ENCODE peak calls at places on chromosome 11, in nine cellular contexts. K is epithelial cell of esophagus, R is astrocyte of the spinal cord, C is ovary, N is stomach, A is GM12865, B is A549, U is psoas muscle, G is lower lobe of right lung. F is an unnamed sample.

GRCh38 chr11:20368441-20368840 is 4.9 kb downstream of the HTATIP2 start:
- DNase-seq in K (peak; percentile 81), R (no peak), C (no peak), N (no peak), A (no peak), B (no peak), U (no peak), G (no peak), F (peak; percentile 77)

GRCh38 chr11:96200243-96200642 is 142.8 kb downstream of the MAML2 start:
- DNase-seq in K (no peak), R (peak; percentile 81), C (no peak), N (no peak), A (no peak), B (peak; percentile 19), U (no peak), G (no peak), F (peak; percentile 51)

GRCh38 chr11:95450547-95451123 is 219.6 kb upstream of the SESN3 start:
- DNase-seq in K (no peak), R (peak; percentile 64), C (no peak), N (no peak), A (no peak), B (no peak), U (no peak), G (no peak), F (no peak)

GRCh38 chr11:84720706-84721402 is 906.3 kb downstream of the DLG2 start:
- DNase-seq in K (no peak), R (peak; percentile 6), C (peak; percentile 30), N (no peak), A (no peak), B (no peak), U (peak; percentile 29), G (peak; percentile 51), F (no peak)

GRCh38 chr11:19691815-19692214 is 20.8 kb upstream of the NAV2 start:
- DNase-seq in K (no peak), R (no peak), C (no peak), N (no peak), A (no peak), B (no peak), U (no peak), G (no peak), F (no peak)

GRCh38 chr11:75668508-75669297 is at the start of gene MAP6:
- DNase-seq in K (peak; percentile 53), R (peak; percentile 10), C (no peak), N (no peak), A (peak; percentile 14), B (peak; percentile 21), U (peak; percentile 20), G (no peak), F (peak; percentile 39)

GRCh38 chr11:911031-911889 is 650 bp upstream of the CHID1 start:
- DNase-seq in K (peak; percentile 42), R (peak; percentile 73), C (peak; percentile 46), N (peak; percentile 42), A (peak; percentile 55), B (peak; percentile 35), U (peak; percentile 64), G (peak; percentile 74), F (peak; percentile 28)

GRCh38 chr11:103968685-103969084 is 67.8 kb upstream of the DDI1 start:
- DNase-seq in K (no peak), R (no peak), C (no peak), N (no peak), A (no peak), B (no peak), U (no peak), G (no peak), F (no peak)

GRCh38 chr11:63599211-63600122 is 14.8 kb downstream of the PLAAT3 start:
- DNase-seq in K (peak; percentile 87), R (peak; percentile 49), C (no peak), N (no peak), A (no peak), B (peak; percentile 76), U (no peak), G (no peak), F (peak; percentile 46)

GRCh38 chr11:74024630-74025029 is 15.7 kb upstream of the UCP3 start:
- DNase-seq in K (peak; percentile 75), R (peak; percentile 87), C (peak; percentile 64), N (peak; percentile 40), A (no peak), B (no peak), U (peak; percentile 83), G (peak; percentile 64), F (peak; percentile 53)

GRCh38 chr11:46389450-46390330 is 1.9 kb downstream of the CHRM4 start:
- DNase-seq in K (peak; percentile 72), R (peak; percentile 61), C (peak; percentile 59), N (peak; percentile 73), A (peak; percentile 73), B (peak; percentile 82), U (peak; percentile 66), G (peak; percentile 82), F (peak; percentile 75)

GRCh38 chr11:105490333-105490732 is 119.5 kb upstream of the GRIA4 start:
- DNase-seq in K (no peak), R (no peak), C (no peak), N (no peak), A (no peak), B (no peak), U (no peak), G (no peak), F (no peak)

GRCh38 chr11:86335131-86335768 is 33.2 kb downstream of the HIKESHI start:
- DNase-seq in K (peak; percentile 74), R (no peak), C (no peak), N (no peak), A (no peak), B (no peak), U (no peak), G (no peak), F (no peak)

GRCh38 chr11:78941226-78941851 is 366.7 kb upstream of the NARS2 start:
- DNase-seq in K (no peak), R (no peak), C (no peak), N (no peak), A (no peak), B (no peak), U (no peak), G (peak; percentile 45), F (no peak)

GRCh38 chr11:46305295-46305694 is 27.8 kb downstream of the CREB3L1 start:
- DNase-seq in K (peak; percentile 65), R (no peak), C (no peak), N (no peak), A (peak; percentile 40), B (no peak), U (no peak), G (no peak), F (no peak)

GRCh38 chr11:14967581-14968214 is 4.5 kb downstream of the CALCA start:
- DNase-seq in K (no peak), R (no peak), C (no peak), N (no peak), A (no peak), B (no peak), U (no peak), G (no peak), F (no peak)

GRCh38 chr11:90916706-90917105 is 693.9 kb upstream of the CHORDC1 start:
- DNase-seq in K (peak; percentile 67), R (no peak), C (no peak), N (no peak), A (no peak), B (no peak), U (no peak), G (no peak), F (no peak)

DNA sequence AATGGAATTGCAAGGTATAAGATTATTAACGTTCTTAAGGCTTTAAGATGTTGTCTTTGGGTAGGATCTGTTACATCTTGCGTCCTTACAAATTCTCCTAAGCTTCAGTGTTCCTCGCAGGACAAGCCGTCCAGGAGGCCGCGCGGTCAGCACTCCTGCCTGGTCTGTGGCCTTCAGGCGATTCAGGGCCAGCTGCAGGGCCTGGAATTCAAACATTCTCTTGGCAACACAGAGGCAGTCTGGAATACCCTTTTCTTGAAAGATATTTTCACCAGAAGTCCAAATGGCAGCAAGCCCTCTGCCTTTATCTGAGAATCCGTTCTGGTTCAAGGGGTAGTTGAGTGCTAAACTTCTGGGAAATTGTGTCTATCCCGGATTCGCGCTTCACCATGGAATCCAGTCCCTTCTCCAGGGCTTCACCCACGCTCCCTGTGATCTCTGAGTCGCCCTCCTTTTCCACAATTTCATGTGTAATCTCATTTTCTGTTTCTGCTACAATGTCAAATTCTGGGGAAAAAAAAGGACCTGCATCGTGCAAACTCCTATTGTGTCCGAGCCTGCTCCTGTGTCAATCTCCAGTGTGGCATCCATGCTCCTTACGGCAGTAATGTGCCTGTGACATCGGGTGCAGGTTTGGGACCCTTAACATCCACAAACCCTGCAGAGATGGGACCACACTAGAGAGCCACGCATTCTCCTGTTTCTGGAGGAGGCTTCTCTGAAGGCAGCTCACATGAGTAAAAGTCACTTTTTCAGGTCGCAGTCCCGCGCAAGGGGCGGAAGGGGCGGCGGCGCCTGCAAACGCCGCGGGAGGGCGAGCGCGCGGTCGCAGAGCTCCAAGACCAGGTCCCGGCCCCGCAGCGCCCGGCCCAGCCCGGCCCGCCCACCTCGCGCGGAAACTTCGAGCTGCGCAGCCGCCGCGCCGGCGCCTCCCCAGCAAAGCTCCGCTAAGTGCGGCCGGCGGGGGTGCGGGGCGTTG is 25.3 kb upstream of the SORL1 start:
- DNase-seq in K (no peak), R (no peak), C (peak; percentile 51), N (peak; percentile 56), A (peak; percentile 70), B (no peak), U (peak; percentile 43), G (peak; percentile 68), F (peak; percentile 43)
- TF ChIP-seq CTCF in K (no peak), R (no peak), C (no peak), N (no peak), A (no peak), B (no peak), U (no peak), G (no peak), F (no peak)

GRCh38 chr11:127612602-127613001 is 612.0 kb upstream of the KIRREL3 start:
- DNase-seq in K (no peak), R (no peak), C (no peak), N (no peak), A (no peak), B (no peak), U (no peak), G (no peak), F (no peak)
- H3K4me3 ChIP-seq in K (no peak overlapping the region), R (no peak overlapping the region), C (no peak overlapping the region), N (no peak overlapping the region), A (no peak overlapping the region), B (no peak overlapping the region), U (no peak overlapping the region), G (no peak overlapping the region), F (no peak overlapping the region)

GRCh38 chr11:65211293-65212105 is 29.8 kb downstream of the CAPN1 start:
- DNase-seq in K (no peak), R (no peak), C (no peak), N (no peak), A (no peak), B (no peak), U (no peak), G (no peak), F (no peak)
- TF ChIP-seq CTCF in K (no peak), R (no peak), C (no peak), N (no peak), A (no peak), B (no peak), U (no peak), G (no peak), F (no peak)

DNA sequence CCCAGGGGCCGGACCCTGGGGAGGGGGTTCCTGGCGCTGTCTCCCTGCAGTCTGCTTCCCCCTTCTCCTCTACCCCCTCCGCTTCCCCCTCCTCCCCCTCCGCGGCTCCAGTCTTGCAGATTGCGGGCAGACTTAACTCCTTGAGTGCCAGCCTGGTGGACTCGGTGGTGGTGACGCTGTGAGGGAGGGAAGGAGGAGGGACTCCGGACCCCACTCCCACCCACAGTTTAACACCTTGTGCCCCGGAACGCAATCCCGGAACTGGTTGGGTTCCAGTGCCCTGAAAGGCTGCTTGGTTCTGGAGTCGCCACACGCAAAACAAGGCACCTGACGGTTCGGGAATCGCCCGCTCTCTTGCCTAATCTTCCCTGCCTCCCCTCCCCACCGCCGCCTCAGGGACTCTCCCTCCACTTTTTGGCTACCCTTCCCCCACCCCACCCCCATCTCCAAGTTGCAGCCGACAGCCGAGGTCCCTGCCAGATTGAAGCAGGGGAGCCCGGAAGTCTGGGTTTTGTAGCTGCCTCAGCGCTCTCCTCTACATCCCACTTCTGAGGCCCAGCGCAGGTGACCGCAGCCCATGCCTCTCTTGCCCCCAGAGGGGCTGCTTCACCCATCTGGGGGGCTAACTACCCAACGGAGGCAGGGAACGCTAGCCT is 3.9 kb upstream of the BCL9L start:
- DNase-seq in K (peak; percentile 90), R (peak; percentile 86), C (peak; percentile 92), N (peak; percentile 93), A (peak; percentile 70), B (peak; percentile 92), U (peak; percentile 84), G (peak; percentile 89), F (peak; percentile 88)
- H3K4me3 ChIP-seq in K (peak overlapping the region; percentile 74), R (peak overlapping the region; percentile 65), C (peak overlapping the region; percentile 98), N (peak overlapping the region; percentile 65), A (peak overlapping the region; percentile 72), B (peak overlapping the region; percentile 94), U (peak overlapping the region; percentile 79), G (peak overlapping the region; percentile 96), F (peak overlapping the region; percentile 87)

F was measured in PC-3.